ENCODE peak calls at places on chromosomes 5 and 9, in five cellular contexts. G is CD8-positive, alpha-beta T cell; K is HT1080; X is activated CD4-positive, alpha-beta T cell treated with anti-CD3 and anti-CD28 coated beads for 48 hours; H is brain microvascular endothelial cell. D is an unnamed sample.

GRCh38 chr5:137743031-137743640 is 7.2 kb upstream of the KLHL3 start:
- DNase-seq in G (peak), K (peak), X (peak), H (peak), D (peak)

GRCh38 chr9:124659099-124659659 is 111.9 kb downstream of the NR6A1 start:
- DNase-seq in G (peak), K (peak), X (peak), H (peak), D (peak)

GRCh38 chr9:35042081-35042604 is 30.3 kb downstream of the VCP start:
- DNase-seq in G (no peak), K (peak), X (no peak), H (no peak), D (no peak)

GRCh38 chr5:115460476-115460875 is 84.1 kb downstream of the FEM1C start:
- DNase-seq in G (no peak), K (peak), X (peak), H (peak), D (peak)

GRCh38 chr5:107487056-107487461 is 183.7 kb downstream of the EFNA5 start:
- DNase-seq in G (no peak), K (peak), X (no peak), H (no peak), D (no peak)

GRCh38 chr9:85610074-85610855 is 131.5 kb downstream of the AGTPBP1 start:
- DNase-seq in G (peak), K (peak), X (peak), H (peak), D (peak)

GRCh38 chr5:156556666-156557401 is 229.9 kb downstream of the SGCD start:
- DNase-seq in G (no peak), K (no peak), X (no peak), H (no peak), D (no peak)

GRCh38 chr9:92044945-92045344 is 70.3 kb downstream of the SPTLC1 start:
- DNase-seq in G (no peak), K (no peak), X (no peak), H (no peak), D (no peak)

GRCh38 chr5:77423022-77423750 is 68.9 kb downstream of the WDR41 start:
- DNase-seq in G (no peak), K (no peak), X (no peak), H (no peak), D (no peak)

GRCh38 chr5:151619812-151620462 is 28.8 kb upstream of the FAT2 start:
- DNase-seq in G (no peak), K (no peak), X (no peak), H (no peak), D (no peak)

GRCh38 chr5:38077652-38078051 is 180.7 kb upstream of the EGFLAM start:
- DNase-seq in G (no peak), K (no peak), X (no peak), H (no peak), D (no peak)

D was measured in Daoy.